ENCODE peak calls at places on chromosome X, in seven cellular contexts. One of them, this sample, is unnamed.

GRCh38 chrX:111244238-111244750 is 26.0 kb downstream of the CAPN6 start:
- DNase-seq in WTC11: no peak
- DNase-seq in AG04450: no peak
- DNase-seq in hepatocyte: peak; percentile 41
- DNase-seq in fibroblast of pulmonary artery: peak; percentile 11
- DNase-seq in GM06990: no peak
- DNase-seq in A549: peak; percentile 12
- DNase-seq in this sample: peak; percentile 24

GRCh38 chrX:10971176-10971575 is 140.0 kb upstream of the HCCS start:
- DNase-seq in hepatocyte: no peak
- DNase-seq in A549: no peak
- DNase-seq in WTC11: no peak
- DNase-seq in AG04450: no peak
- DNase-seq in fibroblast of pulmonary artery: no peak
- DNase-seq in GM06990: no peak
- DNase-seq in this sample: no peak

GRCh38 chrX:153565996-153566580 is 32.9 kb downstream of the CCNQ start:
- DNase-seq in A549: no peak
- DNase-seq in AG04450: no peak
- DNase-seq in hepatocyte: no peak
- DNase-seq in fibroblast of pulmonary artery: no peak
- DNase-seq in WTC11: peak; percentile 40
- DNase-seq in GM06990: no peak
- DNase-seq in this sample: no peak

GRCh38 chrX:42751573-42751972 is 26.4 kb downstream of the PPP1R2C start:
- DNase-seq in GM06990: no peak
- DNase-seq in fibroblast of pulmonary artery: peak; percentile 41
- DNase-seq in WTC11: no peak
- DNase-seq in A549: no peak
- DNase-seq in AG04450: no peak
- DNase-seq in hepatocyte: no peak
- DNase-seq in this sample: no peak

GRCh38 chrX:98795636-98796035 is 1614.4 kb downstream of the PCDH19 start:
- DNase-seq in GM06990: no peak
- DNase-seq in hepatocyte: no peak
- DNase-seq in A549: no peak
- DNase-seq in WTC11: no peak
- DNase-seq in AG04450: no peak
- DNase-seq in fibroblast of pulmonary artery: peak; percentile 3
- DNase-seq in this sample: no peak

GRCh38 chrX:19625612-19626011 is 110.3 kb upstream of the MAP3K15 start:
- DNase-seq in fibroblast of pulmonary artery: no peak
- DNase-seq in A549: peak; percentile 32
- DNase-seq in hepatocyte: no peak
- DNase-seq in WTC11: no peak
- DNase-seq in AG04450: no peak
- DNase-seq in GM06990: no peak
- DNase-seq in this sample: no peak

GRCh38 chrX:35289952-35290351 is 347.4 kb downstream of the FAM47B start:
- DNase-seq in AG04450: no peak
- DNase-seq in fibroblast of pulmonary artery: no peak
- DNase-seq in A549: no peak
- DNase-seq in GM06990: no peak
- DNase-seq in WTC11: no peak
- DNase-seq in hepatocyte: no peak
- DNase-seq in this sample: no peak

GRCh38 chrX:3663576-3664290 is 49.7 kb downstream of the PRKX start:
- DNase-seq in WTC11: no peak
- DNase-seq in A549: no peak
- DNase-seq in fibroblast of pulmonary artery: no peak
- DNase-seq in AG04450: no peak
- DNase-seq in GM06990: no peak
- DNase-seq in hepatocyte: no peak
- DNase-seq in this sample: no peak

GRCh38 chrX:153226344-153227190 is 47.5 kb downstream of the MAGEA1 start:
- DNase-seq in AG04450: no peak
- DNase-seq in A549: peak; percentile 43
- DNase-seq in GM06990: no peak
- DNase-seq in WTC11: peak; percentile 91
- DNase-seq in fibroblast of pulmonary artery: peak; percentile 21
- DNase-seq in hepatocyte: peak; percentile 87
- DNase-seq in this sample: no peak

GRCh38 chrX:78102100-78102499 is 1.9 kb upstream of the PGK1 start:
- DNase-seq in WTC11: no peak
- DNase-seq in fibroblast of pulmonary artery: no peak
- DNase-seq in GM06990: no peak
- DNase-seq in AG04450: no peak
- DNase-seq in A549: no peak
- DNase-seq in hepatocyte: no peak
- DNase-seq in this sample: no peak

GRCh38 chrX:13690836-13691235 is 1.9 kb downstream of the RAB9A start:
- DNase-seq in A549: peak; percentile 8
- DNase-seq in hepatocyte: no peak
- DNase-seq in WTC11: no peak
- DNase-seq in fibroblast of pulmonary artery: no peak
- DNase-seq in GM06990: no peak
- DNase-seq in AG04450: no peak
- DNase-seq in this sample: no peak

GRCh38 chrX:154419189-154419588 is 7.8 kb downstream of the TAFAZZIN start:
- DNase-seq in AG04450: no peak
- DNase-seq in GM06990: no peak
- DNase-seq in hepatocyte: no peak
- DNase-seq in fibroblast of pulmonary artery: no peak
- DNase-seq in A549: no peak
- DNase-seq in WTC11: no peak
- DNase-seq in this sample: no peak

GRCh38 chrX:9885150-9885549 is 82.0 kb upstream of the CLDN34 start:
- DNase-seq in WTC11: peak; percentile 70
- DNase-seq in fibroblast of pulmonary artery: peak; percentile 75
- DNase-seq in AG04450: no peak
- DNase-seq in A549: peak; percentile 64
- DNase-seq in GM06990: peak; percentile 54
- DNase-seq in hepatocyte: peak; percentile 56
- DNase-seq in this sample: peak; percentile 75

GRCh38 chrX:30892591-30892990 is 3.5 kb upstream of the TAB3 start:
- DNase-seq in WTC11: no peak
- DNase-seq in GM06990: no peak
- DNase-seq in A549: no peak
- DNase-seq in hepatocyte: peak; percentile 24
- DNase-seq in AG04450: no peak
- DNase-seq in fibroblast of pulmonary artery: no peak
- DNase-seq in this sample: no peak

GRCh38 chrX:71909956-71910355 is 689 bp upstream of the NHSL2 start:
- DNase-seq in hepatocyte: peak; percentile 28
- DNase-seq in WTC11: peak; percentile 56
- DNase-seq in AG04450: no peak
- DNase-seq in A549: peak; percentile 31
- DNase-seq in fibroblast of pulmonary artery: peak; percentile 28
- DNase-seq in GM06990: no peak
- DNase-seq in this sample: no peak

GRCh38 chrX:9786839-9787635 is 808 bp downstream of the SHROOM2 start:
- DNase-seq in hepatocyte: peak; percentile 56
- DNase-seq in A549: no peak
- DNase-seq in AG04450: no peak
- DNase-seq in GM06990: no peak
- DNase-seq in WTC11: peak; percentile 22
- DNase-seq in fibroblast of pulmonary artery: no peak
- DNase-seq in this sample: no peak

GRCh38 chrX:13816899-13817298 is at the start of gene GPM6B:
- DNase-seq in AG04450: no peak
- DNase-seq in WTC11: no peak
- DNase-seq in fibroblast of pulmonary artery: no peak
- DNase-seq in hepatocyte: no peak
- DNase-seq in GM06990: no peak
- DNase-seq in A549: no peak
- DNase-seq in this sample: no peak

GRCh38 chrX:46198858-46199257 is 346.4 kb downstream of the ZNF674 start:
- DNase-seq in AG04450: no peak
- DNase-seq in WTC11: no peak
- DNase-seq in fibroblast of pulmonary artery: no peak
- DNase-seq in hepatocyte: no peak
- DNase-seq in GM06990: no peak
- DNase-seq in A549: peak; percentile 81
- DNase-seq in this sample: no peak

GRCh38 chrX:1658083-1658463 is 43.2 kb downstream of the ASMT start:
- DNase-seq in AG04450: no peak
- DNase-seq in GM06990: no peak
- DNase-seq in WTC11: no peak
- DNase-seq in hepatocyte: no peak
- DNase-seq in fibroblast of pulmonary artery: no peak
- DNase-seq in A549: peak; percentile 14
- DNase-seq in this sample: no peak

DNA sequence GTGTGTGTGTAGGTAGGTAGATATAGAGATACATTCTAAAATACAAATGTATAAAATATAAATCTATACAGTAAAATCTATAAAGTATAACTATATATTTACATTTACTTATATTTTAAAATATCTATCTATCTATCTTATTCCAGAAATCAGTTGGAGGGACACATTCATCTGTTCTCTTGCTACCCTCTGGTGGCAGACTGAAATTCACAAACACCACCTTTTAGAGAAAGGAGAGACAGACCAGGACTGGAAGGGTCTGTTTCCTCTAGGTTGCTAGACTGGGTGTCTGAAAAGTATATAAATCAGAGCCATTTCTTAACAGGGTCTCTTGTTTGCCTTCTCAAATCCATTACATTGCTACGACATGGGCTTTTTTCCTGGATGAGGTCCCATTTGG is 343.0 kb downstream of the OPHN1 start:
- DNase-seq in hepatocyte: no peak
- DNase-seq in A549: peak; percentile 3
- DNase-seq in AG04450: no peak
- DNase-seq in WTC11: no peak
- DNase-seq in fibroblast of pulmonary artery: peak; percentile 8
- DNase-seq in GM06990: no peak
- DNase-seq in this sample: no peak
- TF ChIP-seq CTCF in hepatocyte: peak; percentile 17
- TF ChIP-seq CTCF in A549: no peak
- TF ChIP-seq CTCF in AG04450: peak; percentile 1
- TF ChIP-seq CTCF in WTC11: no peak
- TF ChIP-seq CTCF in fibroblast of pulmonary artery: peak; percentile 8
- TF ChIP-seq CTCF in GM06990: no peak
- TF ChIP-seq CTCF in this sample: no peak

GRCh38 chrX:148530464-148531077 is 30.2 kb downstream of the AFF2 start:
- DNase-seq in AG04450: no peak
- DNase-seq in GM06990: no peak
- DNase-seq in WTC11: no peak
- DNase-seq in A549: peak; percentile 29
- DNase-seq in hepatocyte: peak; percentile 29
- DNase-seq in fibroblast of pulmonary artery: peak; percentile 51
- DNase-seq in this sample: no peak
- TF ChIP-seq CTCF in AG04450: peak; percentile 63
- TF ChIP-seq CTCF in GM06990: peak; percentile 72
- TF ChIP-seq CTCF in WTC11: peak; percentile 55
- TF ChIP-seq CTCF in A549: no peak
- TF ChIP-seq CTCF in hepatocyte: peak; percentile 36
- TF ChIP-seq CTCF in fibroblast of pulmonary artery: peak; percentile 66
- TF ChIP-seq CTCF in this sample: peak; percentile 29

GRCh38 chrX:85052636-85053343 is 49.1 kb downstream of the APOOL start:
- DNase-seq in hepatocyte: no peak
- DNase-seq in GM06990: no peak
- DNase-seq in fibroblast of pulmonary artery: peak; percentile 79
- DNase-seq in WTC11: no peak
- DNase-seq in AG04450: peak; percentile 42
- DNase-seq in A549: peak; percentile 26
- DNase-seq in this sample: no peak
- TF ChIP-seq CTCF in hepatocyte: peak; percentile 39
- TF ChIP-seq CTCF in GM06990: peak; percentile 13
- TF ChIP-seq CTCF in fibroblast of pulmonary artery: peak; percentile 37
- TF ChIP-seq CTCF in WTC11: no peak
- TF ChIP-seq CTCF in AG04450: peak; percentile 32
- TF ChIP-seq CTCF in A549: peak; percentile 53
- TF ChIP-seq CTCF in this sample: no peak

DNA sequence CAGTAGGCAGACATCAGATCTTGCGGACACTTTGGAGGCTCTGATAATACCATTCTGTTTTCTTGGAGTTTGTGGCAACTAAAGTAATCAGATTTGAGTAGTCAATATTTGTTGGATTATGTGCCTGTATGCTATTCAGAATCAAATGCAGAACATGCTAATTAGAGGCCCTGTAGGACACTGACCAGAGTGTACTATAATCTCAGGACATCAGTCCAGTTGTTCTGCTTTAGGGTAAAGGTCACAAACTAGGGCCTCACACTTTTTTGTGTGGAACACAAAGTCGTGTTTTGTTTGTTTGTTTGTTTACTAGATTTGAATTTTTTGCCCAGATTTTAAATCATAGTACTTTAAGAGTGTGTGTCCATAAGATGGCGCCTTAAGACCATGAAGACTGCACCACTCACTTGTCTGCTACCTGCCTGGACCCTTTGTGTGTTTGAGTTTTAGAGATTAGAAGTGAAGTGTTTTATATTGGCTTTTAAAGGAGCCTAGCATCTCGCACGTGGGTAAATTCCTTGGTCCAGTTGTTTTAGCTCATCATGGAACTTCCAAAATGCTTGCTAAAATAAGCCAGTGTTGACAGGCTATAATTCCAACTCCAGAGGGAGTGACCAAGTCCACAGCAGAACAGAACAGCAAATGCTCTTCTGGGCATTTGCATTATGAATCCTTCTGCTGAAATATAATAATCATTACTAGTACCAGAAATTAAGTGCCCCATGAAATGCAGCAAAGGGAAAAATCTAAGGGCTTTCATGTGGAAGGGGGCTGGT is 34.7 kb downstream of the IL13RA1 start:
- DNase-seq in GM06990: no peak
- DNase-seq in fibroblast of pulmonary artery: peak; percentile 23
- DNase-seq in hepatocyte: no peak
- DNase-seq in AG04450: no peak
- DNase-seq in WTC11: no peak
- DNase-seq in A549: no peak
- DNase-seq in this sample: no peak
- TF ChIP-seq CTCF in GM06990: peak; percentile 6
- TF ChIP-seq CTCF in fibroblast of pulmonary artery: no peak
- TF ChIP-seq CTCF in hepatocyte: peak; percentile 21
- TF ChIP-seq CTCF in AG04450: no peak
- TF ChIP-seq CTCF in WTC11: no peak
- TF ChIP-seq CTCF in A549: no peak
- TF ChIP-seq CTCF in this sample: peak; percentile 15

GRCh38 chrX:96688789-96689188 is 4.1 kb downstream of the DIAPH2 start:
- DNase-seq in AG04450: no peak
- DNase-seq in fibroblast of pulmonary artery: no peak
- DNase-seq in GM06990: no peak
- DNase-seq in hepatocyte: no peak
- DNase-seq in A549: no peak
- DNase-seq in WTC11: no peak
- DNase-seq in this sample: no peak

GRCh38 chrX:96683997-96684338 is 674 bp upstream of the DIAPH2 start:
- DNase-seq in AG04450: no peak
- DNase-seq in hepatocyte: peak; percentile 65
- DNase-seq in GM06990: no peak
- DNase-seq in A549: no peak
- DNase-seq in fibroblast of pulmonary artery: no peak
- DNase-seq in WTC11: no peak
- DNase-seq in this sample: no peak

GRCh38 chrX:96682516-96682915 is 2.1 kb upstream of the DIAPH2 start:
- DNase-seq in hepatocyte: no peak
- DNase-seq in GM06990: no peak
- DNase-seq in fibroblast of pulmonary artery: no peak
- DNase-seq in WTC11: no peak
- DNase-seq in A549: no peak
- DNase-seq in AG04450: no peak
- DNase-seq in this sample: no peak

GRCh38 chrX:96685205-96686099 is 810 bp downstream of the DIAPH2 start:
- DNase-seq in GM06990: peak; percentile 59
- DNase-seq in hepatocyte: peak; percentile 58
- DNase-seq in A549: peak; percentile 42
- DNase-seq in WTC11: peak; percentile 12
- DNase-seq in AG04450: no peak
- DNase-seq in fibroblast of pulmonary artery: peak; percentile 65
- DNase-seq in this sample: peak; percentile 29

GRCh38 chrX:96684339-96685204 is at the start of gene DIAPH2:
- DNase-seq in hepatocyte: peak; percentile 92
- DNase-seq in fibroblast of pulmonary artery: peak; percentile 82
- DNase-seq in GM06990: peak; percentile 86
- DNase-seq in A549: peak; percentile 84
- DNase-seq in WTC11: peak; percentile 71
- DNase-seq in AG04450: peak; percentile 33
- DNase-seq in this sample: peak; percentile 56
- TF ChIP-seq CTCF in hepatocyte: no peak
- TF ChIP-seq CTCF in fibroblast of pulmonary artery: peak; percentile 7
- TF ChIP-seq CTCF in GM06990: no peak
- TF ChIP-seq CTCF in A549: no peak
- TF ChIP-seq CTCF in WTC11: no peak
- TF ChIP-seq CTCF in AG04450: peak; percentile 19
- TF ChIP-seq CTCF in this sample: no peak